ENCODE peak calls at places on chromosomes 12 and 14, in eight cellular contexts. R is M059J; H is anterior cingulate cortex; S is stimulated activated CD4-positive, alpha-beta T cell treated with anti-CD3 and anti-CD28 coated beads, Interleukin-12 subunit alpha, Interleukin-12 subunit beta, amount 100 ng/mL, for 4 hours; M is EL; C is activated naive CD4-positive, alpha-beta T cell; Y is NCI-H1092 treated with DMSO at 0.1 percent for 48 hours; A is activated T-cell treated with anti-CD3 and anti-CD28 coated beads for 1 hour. F is an unnamed sample.

GRCh38 chr14:69873877-69874780 is 5.1 kb upstream of the SMOC1 start:
- DNase-seq in M (peak), Y (no peak), R (peak), H (no peak), S (no peak), A (no peak), C (no peak), F (no peak)

GRCh38 chr12:131985145-131985875 is 35.6 kb downstream of the EP400 start:
- DNase-seq in Y (no peak), A (no peak), H (no peak), R (no peak), S (no peak), C (no peak), M (no peak), F (no peak)

GRCh38 chr14:41549821-41550597 is 56.7 kb upstream of the LRFN5 start:
- DNase-seq in A (no peak), M (no peak), Y (no peak), R (peak), S (no peak), C (no peak), H (no peak), F (no peak)

GRCh38 chr12:14577344-14577743 is 9.7 kb upstream of the PLBD1 start:
- DNase-seq in H (no peak), S (no peak), A (no peak), M (no peak), Y (no peak), C (no peak), R (peak), F (no peak)

GRCh38 chr12:130870442-130871285 is 1.2 kb upstream of the RAN start:
- DNase-seq in R (peak), M (peak), Y (peak), C (peak), H (peak), S (peak), A (peak), F (no peak)

GRCh38 chr12:16606201-16606849 is 363 bp upstream of the LMO3 start:
- DNase-seq in H (no peak), Y (peak), C (no peak), R (no peak), A (no peak), S (no peak), M (no peak), F (no peak)

GRCh38 chr14:63438065-63438757 is 105.0 kb downstream of the PPP2R5E start:
- DNase-seq in H (no peak), Y (peak), C (no peak), S (no peak), M (peak), A (no peak), R (peak), F (peak)

GRCh38 chr12:66587912-66588311 is 91.0 kb downstream of the GRIP1 start:
- DNase-seq in C (no peak), A (no peak), H (no peak), S (no peak), M (no peak), R (no peak), Y (no peak), F (no peak)

GRCh38 chr14:69619007-69619406 is 7.6 kb downstream of the SUSD6 start:
- DNase-seq in C (no peak), H (no peak), R (peak), A (no peak), M (peak), S (no peak), Y (no peak), F (no peak)

F was measured in NCI-H446 treated with DMSO at 0.1 percent for 48 hours.